ENCODE peak calls at places on chromosomes 12 and 14, in eight cellular contexts. P is GM12864, F is lung, J is HFF-Myc, K is T-helper 17 cell, H is nucleus accumbens, T is pons, M is mesendoderm. D is an unnamed sample.

GRCh38 chr14:53954551-53955233 is 1.9 kb downstream of the BMP4 start:
- DNase-seq in P (no peak), F (no peak), J (no peak), K (no peak), H (no peak), T (no peak), M (no peak), D (no peak)

GRCh38 chr14:105840266-105841021 is 314.1 kb downstream of the TMEM121 start:
- DNase-seq in P (no peak), F (no peak), J (no peak), K (no peak), H (no peak), T (no peak), M (no peak), D (no peak)

GRCh38 chr12:112557954-112558630 is 139.3 kb downstream of the PTPN11 start:
- DNase-seq in P (no peak), F (no peak), J (no peak), K (no peak), H (no peak), T (no peak), M (no peak), D (no peak)

GRCh38 chr12:25745281-25745680 is 192.2 kb upstream of the LMNTD1 start:
- DNase-seq in P (no peak), F (no peak), J (no peak), K (no peak), H (no peak), T (no peak), M (no peak), D (no peak)

GRCh38 chr14:71591929-71592328 is 340.3 kb upstream of the RGS6 start:
- DNase-seq in P (no peak), F (no peak), J (no peak), K (no peak), H (no peak), T (no peak), M (no peak), D (no peak)

GRCh38 chr12:38156497-38157245 is 159.9 kb upstream of the ALG10B start:
- DNase-seq in P (no peak), F (no peak), J (no peak), K (no peak), H (no peak), T (no peak), M (no peak), D (no peak)

GRCh38 chr12:115870527-115870926 is 407.0 kb downstream of the MED13L start:
- DNase-seq in P (no peak), F (no peak), J (no peak), K (no peak), H (no peak), T (no peak), M (peak), D (no peak)

GRCh38 chr12:117282490-117282889 is 78.9 kb downstream of the NOS1 start:
- DNase-seq in P (no peak), F (no peak), J (no peak), K (no peak), H (no peak), T (no peak), M (no peak), D (no peak)